ENCODE peak calls at places on chromosomes 7 and 10, in five cellular contexts. One of them, this sample, is unnamed.

GRCh38 chr10:2610946-2611345 is 456.4 kb upstream of the PFKP start:
- DNase-seq in A549: no peak
- DNase-seq in HCT116: no peak
- DNase-seq in SK-N-SH: peak
- DNase-seq in HepG2: no peak
- DNase-seq in this sample: no peak

GRCh38 chr7:15303357-15303756 is 258.5 kb downstream of the AGMO start:
- DNase-seq in A549: no peak
- DNase-seq in HCT116: no peak
- DNase-seq in SK-N-SH: no peak
- DNase-seq in HepG2: no peak
- DNase-seq in this sample: no peak

GRCh38 chr10:52004342-52004949 is 305.1 kb upstream of the CSTF2T start:
- DNase-seq in A549: peak
- DNase-seq in HCT116: peak
- DNase-seq in SK-N-SH: peak
- DNase-seq in HepG2: peak
- DNase-seq in this sample: peak

GRCh38 chr10:68594405-68594804 is 34.3 kb downstream of the TET1 start:
- DNase-seq in A549: peak
- DNase-seq in HCT116: peak
- DNase-seq in SK-N-SH: no peak
- DNase-seq in HepG2: no peak
- DNase-seq in this sample: no peak

GRCh38 chr10:119445311-119445934 is 97.1 kb downstream of the RGS10 start:
- DNase-seq in A549: peak
- DNase-seq in HCT116: peak
- DNase-seq in SK-N-SH: peak
- DNase-seq in HepG2: peak
- DNase-seq in this sample: peak

GRCh38 chr10:119742988-119743646 is 17.3 kb downstream of the INPP5F start:
- DNase-seq in A549: no peak
- DNase-seq in HCT116: no peak
- DNase-seq in SK-N-SH: no peak
- DNase-seq in HepG2: no peak
- DNase-seq in this sample: no peak

GRCh38 chr10:89773081-89773480 is 71.7 kb downstream of the KIF20B start:
- DNase-seq in A549: no peak
- DNase-seq in HCT116: no peak
- DNase-seq in SK-N-SH: no peak
- DNase-seq in HepG2: no peak
- DNase-seq in this sample: no peak

GRCh38 chr7:33921216-33921938 is 16.0 kb downstream of the BMPER start:
- DNase-seq in A549: no peak
- DNase-seq in HCT116: no peak
- DNase-seq in SK-N-SH: no peak
- DNase-seq in HepG2: no peak
- DNase-seq in this sample: no peak

GRCh38 chr10:64863836-64864235 is 1342.6 kb downstream of the REEP3 start:
- DNase-seq in A549: no peak
- DNase-seq in HCT116: no peak
- DNase-seq in SK-N-SH: peak
- DNase-seq in HepG2: no peak
- DNase-seq in this sample: no peak

GRCh38 chr10:92972066-92972870 is 88.3 kb upstream of the CYP26C1 start:
- DNase-seq in A549: peak
- DNase-seq in HCT116: peak
- DNase-seq in SK-N-SH: no peak
- DNase-seq in HepG2: peak
- DNase-seq in this sample: peak

GRCh38 chr10:76040830-76041220 is 609.4 kb downstream of the LRMDA start:
- DNase-seq in A549: no peak
- DNase-seq in HCT116: no peak
- DNase-seq in SK-N-SH: no peak
- DNase-seq in HepG2: no peak
- DNase-seq in this sample: no peak
- TF ChIP-seq CTCF in A549: no peak
- TF ChIP-seq CTCF in HCT116: no peak
- TF ChIP-seq CTCF in SK-N-SH: no peak
- TF ChIP-seq CTCF in HepG2: no peak
- TF ChIP-seq CTCF in this sample: no peak

GRCh38 chr7:4461511-4461910 is 220.6 kb upstream of the FOXK1 start:
- DNase-seq in A549: no peak
- DNase-seq in HCT116: no peak
- DNase-seq in SK-N-SH: no peak
- DNase-seq in HepG2: no peak
- DNase-seq in this sample: no peak
- TF ChIP-seq REST in A549: no peak
- TF ChIP-seq REST in HCT116: no peak
- TF ChIP-seq REST in SK-N-SH: no peak
- TF ChIP-seq REST in HepG2: no peak
- TF ChIP-seq REST in this sample: no peak

GRCh38 chr7:151924508-151924907 is 31.7 kb upstream of the GALNTL5 start:
- DNase-seq in A549: no peak
- DNase-seq in HCT116: no peak
- DNase-seq in SK-N-SH: no peak
- DNase-seq in HepG2: no peak
- DNase-seq in this sample: no peak

GRCh38 chr7:151927540-151927939 is 28.7 kb upstream of the GALNTL5 start:
- DNase-seq in A549: no peak
- DNase-seq in HCT116: no peak
- DNase-seq in SK-N-SH: no peak
- DNase-seq in HepG2: no peak
- DNase-seq in this sample: no peak

GRCh38 chr7:151927011-151927410 is 29.2 kb upstream of the GALNTL5 start:
- DNase-seq in A549: no peak
- DNase-seq in HCT116: no peak
- DNase-seq in SK-N-SH: no peak
- DNase-seq in HepG2: no peak
- DNase-seq in this sample: no peak

GRCh38 chr7:151925446-151926335 is 30.6 kb upstream of the GALNTL5 start:
- DNase-seq in A549: no peak
- DNase-seq in HCT116: no peak
- DNase-seq in SK-N-SH: peak
- DNase-seq in HepG2: no peak
- DNase-seq in this sample: no peak

GRCh38 chr7:151926336-151926712 is 29.9 kb upstream of the GALNTL5 start:
- DNase-seq in A549: no peak
- DNase-seq in HCT116: no peak
- DNase-seq in SK-N-SH: no peak
- DNase-seq in HepG2: no peak
- DNase-seq in this sample: no peak
- TF ChIP-seq CTCF in A549: no peak
- TF ChIP-seq CTCF in HCT116: no peak
- TF ChIP-seq CTCF in SK-N-SH: no peak
- TF ChIP-seq CTCF in HepG2: no peak
- TF ChIP-seq CTCF in this sample: no peak

GRCh38 chr7:144842377-144842851 is 6.6 kb upstream of the TPK1 start:
- DNase-seq in A549: peak
- DNase-seq in HCT116: no peak
- DNase-seq in SK-N-SH: no peak
- DNase-seq in HepG2: no peak
- DNase-seq in this sample: no peak
- TF ChIP-seq REST in A549: no peak
- TF ChIP-seq REST in HCT116: no peak
- TF ChIP-seq REST in SK-N-SH: no peak
- TF ChIP-seq REST in HepG2: no peak
- TF ChIP-seq REST in this sample: no peak

GRCh38 chr7:136688601-136689000 is 179.9 kb upstream of the CHRM2 start:
- DNase-seq in A549: no peak
- DNase-seq in HCT116: no peak
- DNase-seq in SK-N-SH: no peak
- DNase-seq in HepG2: no peak
- DNase-seq in this sample: no peak

GRCh38 chr7:136693166-136694119 is 175.0 kb upstream of the CHRM2 start:
- DNase-seq in A549: no peak
- DNase-seq in HCT116: no peak
- DNase-seq in SK-N-SH: peak
- DNase-seq in HepG2: no peak
- DNase-seq in this sample: no peak

GRCh38 chr7:136685506-136685905 is 182.9 kb upstream of the CHRM2 start:
- DNase-seq in A549: no peak
- DNase-seq in HCT116: no peak
- DNase-seq in SK-N-SH: peak
- DNase-seq in HepG2: no peak
- DNase-seq in this sample: no peak

GRCh38 chr7:136692221-136692620 is 176.2 kb upstream of the CHRM2 start:
- DNase-seq in A549: no peak
- DNase-seq in HCT116: no peak
- DNase-seq in SK-N-SH: no peak
- DNase-seq in HepG2: no peak
- DNase-seq in this sample: no peak

GRCh38 chr7:136687693-136688322 is 180.6 kb upstream of the CHRM2 start:
- DNase-seq in A549: peak
- DNase-seq in HCT116: no peak
- DNase-seq in SK-N-SH: peak
- DNase-seq in HepG2: peak
- DNase-seq in this sample: peak
- TF ChIP-seq CTCF in A549: peak
- TF ChIP-seq CTCF in HCT116: no peak
- TF ChIP-seq CTCF in SK-N-SH: peak
- TF ChIP-seq CTCF in HepG2: no peak
- TF ChIP-seq CTCF in this sample: peak

GRCh38 chr10:86411281-86411841 is 44.8 kb upstream of the GRID1 start:
- DNase-seq in A549: peak
- DNase-seq in HCT116: no peak
- DNase-seq in SK-N-SH: no peak
- DNase-seq in HepG2: peak
- DNase-seq in this sample: no peak

GRCh38 chr10:86410542-86411124 is 44.0 kb upstream of the GRID1 start:
- DNase-seq in A549: peak
- DNase-seq in HCT116: no peak
- DNase-seq in SK-N-SH: no peak
- DNase-seq in HepG2: peak
- DNase-seq in this sample: no peak

GRCh38 chr10:86409183-86409582 is 42.6 kb upstream of the GRID1 start:
- DNase-seq in A549: no peak
- DNase-seq in HCT116: no peak
- DNase-seq in SK-N-SH: no peak
- DNase-seq in HepG2: no peak
- DNase-seq in this sample: no peak

GRCh38 chr10:86413046-86413728 is 46.6 kb upstream of the GRID1 start:
- DNase-seq in A549: no peak
- DNase-seq in HCT116: no peak
- DNase-seq in SK-N-SH: no peak
- DNase-seq in HepG2: no peak
- DNase-seq in this sample: no peak

DNA sequence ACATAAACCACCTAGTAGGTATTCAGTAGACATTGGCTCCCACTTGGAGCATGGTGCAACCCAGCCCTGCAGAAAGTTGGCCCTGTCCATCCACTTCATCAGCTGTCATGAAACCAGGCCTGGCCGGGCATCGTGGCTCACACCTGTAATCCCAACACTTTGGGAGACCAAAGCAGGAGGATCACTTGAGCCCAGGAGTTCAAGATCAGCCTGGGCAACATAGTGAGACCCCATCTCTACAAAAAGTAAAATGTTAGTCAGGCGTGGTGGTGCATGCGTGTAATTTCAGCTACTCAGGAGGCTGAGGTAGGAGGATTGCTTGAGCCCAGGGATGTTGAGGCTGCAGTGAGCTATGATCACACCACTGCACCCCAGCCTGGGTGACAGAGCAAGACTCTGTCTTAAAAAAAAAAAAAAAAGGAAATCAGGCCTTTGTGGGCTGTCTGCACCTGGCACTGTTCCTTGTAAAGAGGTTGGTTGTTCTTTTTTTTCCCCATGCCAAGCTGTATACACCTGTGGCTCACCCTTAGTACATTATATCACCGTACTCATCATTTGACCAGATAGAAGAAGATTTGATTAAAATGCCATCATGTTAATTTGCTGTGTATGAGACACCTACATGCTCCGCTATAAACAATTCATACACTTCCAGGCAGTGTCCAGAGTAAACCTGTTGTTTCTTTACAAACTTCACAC is 45.4 kb upstream of the GRID1 start:
- DNase-seq in A549: no peak
- DNase-seq in HCT116: no peak
- DNase-seq in SK-N-SH: no peak
- DNase-seq in HepG2: no peak
- DNase-seq in this sample: no peak
- TF ChIP-seq REST in A549: no peak
- TF ChIP-seq REST in HCT116: no peak
- TF ChIP-seq REST in SK-N-SH: no peak
- TF ChIP-seq REST in HepG2: no peak
- TF ChIP-seq REST in this sample: no peak

DNA sequence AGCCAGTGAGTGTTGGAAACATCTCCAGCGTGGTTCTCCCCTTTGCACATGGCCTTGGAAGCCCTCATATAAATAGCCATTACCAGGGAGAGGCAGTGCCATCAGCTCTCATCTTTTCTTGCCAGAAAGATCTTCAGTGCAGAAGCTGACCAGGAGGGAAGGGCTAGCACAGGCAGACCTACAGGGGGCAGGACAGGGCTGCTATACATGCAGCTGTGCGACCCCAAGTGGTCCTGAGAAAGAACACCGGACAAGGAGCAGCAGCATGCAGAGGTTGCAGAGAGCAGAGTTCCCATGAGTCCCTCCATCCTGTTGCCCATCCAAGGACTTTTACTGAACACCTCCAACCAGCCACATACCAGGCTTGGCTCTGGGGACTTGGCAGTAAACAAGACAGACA is 17.1 kb downstream of the GRID1 start:
- DNase-seq in A549: peak
- DNase-seq in HCT116: peak
- DNase-seq in SK-N-SH: peak
- DNase-seq in HepG2: peak
- DNase-seq in this sample: no peak
- TF ChIP-seq CTCF in A549: peak
- TF ChIP-seq CTCF in HCT116: peak
- TF ChIP-seq CTCF in SK-N-SH: peak
- TF ChIP-seq CTCF in HepG2: peak
- TF ChIP-seq CTCF in this sample: no peak

DNA sequence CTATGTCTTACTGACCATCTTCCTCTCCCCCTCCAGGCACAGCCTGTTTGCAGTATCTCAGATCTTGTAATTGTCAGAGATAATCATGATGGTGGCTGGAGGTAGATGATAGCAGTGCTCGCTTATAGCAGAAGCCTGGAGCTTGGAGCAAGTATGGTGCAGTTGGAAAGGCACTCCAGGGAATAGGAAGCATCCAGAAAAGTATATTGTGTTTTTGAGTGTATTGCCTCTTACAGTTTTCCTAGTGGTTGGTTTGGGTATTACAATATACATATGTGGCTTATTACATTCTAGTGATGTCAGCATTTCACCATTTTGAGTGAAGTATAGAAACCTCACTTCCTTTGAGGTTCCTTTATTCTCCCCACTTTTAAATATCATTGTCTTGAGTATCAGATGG is 101.5 kb downstream of the STK31 start:
- DNase-seq in A549: peak
- DNase-seq in HCT116: peak
- DNase-seq in SK-N-SH: no peak
- DNase-seq in HepG2: peak
- DNase-seq in this sample: no peak
- TF ChIP-seq REST in A549: no peak
- TF ChIP-seq REST in HCT116: no peak
- TF ChIP-seq REST in SK-N-SH: no peak
- TF ChIP-seq REST in HepG2: no peak
- TF ChIP-seq REST in this sample: no peak

This sample was measured in Panc1.